ENCODE peak calls at places on chromosomes 5 and 9, in nine cellular contexts. One of them, this sample, is unnamed.

GRCh38 chr9:12884736-12885395 is 110.0 kb downstream of the LURAP1L start:
- DNase-seq in testis: no peak
- DNase-seq in body of pancreas: no peak
- DNase-seq in uterus: no peak
- DNase-seq in K562: no peak
- DNase-seq in right lobe of liver: no peak
- DNase-seq in stomach: no peak
- DNase-seq in thyroid gland: no peak
- DNase-seq in ovary: no peak
- DNase-seq in this sample: no peak

GRCh38 chr5:119218830-119219782 is 136.7 kb upstream of the TNFAIP8 start:
- DNase-seq in testis: no peak
- DNase-seq in body of pancreas: no peak
- DNase-seq in uterus: no peak
- DNase-seq in K562: no peak
- DNase-seq in right lobe of liver: no peak
- DNase-seq in stomach: no peak
- DNase-seq in thyroid gland: no peak
- DNase-seq in ovary: no peak
- DNase-seq in this sample: no peak

GRCh38 chr5:149820536-149821503 is 90.7 kb downstream of the PPARGC1B start:
- DNase-seq in testis: no peak
- DNase-seq in body of pancreas: no peak
- DNase-seq in uterus: no peak
- DNase-seq in K562: no peak
- DNase-seq in right lobe of liver: no peak
- DNase-seq in stomach: no peak
- DNase-seq in thyroid gland: no peak
- DNase-seq in ovary: no peak
- DNase-seq in this sample: no peak

GRCh38 chr5:124111886-124112285 is 599.9 kb downstream of the CSNK1G3 start:
- DNase-seq in testis: no peak
- DNase-seq in body of pancreas: no peak
- DNase-seq in uterus: no peak
- DNase-seq in K562: no peak
- DNase-seq in right lobe of liver: no peak
- DNase-seq in stomach: no peak
- DNase-seq in thyroid gland: no peak
- DNase-seq in ovary: no peak
- DNase-seq in this sample: no peak

GRCh38 chr5:113345261-113345940 is 89.4 kb downstream of the TSSK1B start:
- DNase-seq in testis: no peak
- DNase-seq in body of pancreas: no peak
- DNase-seq in uterus: no peak
- DNase-seq in K562: no peak
- DNase-seq in right lobe of liver: no peak
- DNase-seq in stomach: no peak
- DNase-seq in thyroid gland: no peak
- DNase-seq in ovary: no peak
- DNase-seq in this sample: no peak

GRCh38 chr5:108788142-108788541 is 40.4 kb downstream of the FER start:
- DNase-seq in testis: no peak
- DNase-seq in body of pancreas: peak; percentile 82
- DNase-seq in uterus: peak; percentile 33
- DNase-seq in K562: no peak
- DNase-seq in right lobe of liver: peak; percentile 78
- DNase-seq in stomach: peak; percentile 83
- DNase-seq in thyroid gland: peak; percentile 81
- DNase-seq in ovary: no peak
- DNase-seq in this sample: peak; percentile 37

GRCh38 chr5:22896155-22896554 is 43.0 kb upstream of the CDH12 start:
- DNase-seq in testis: no peak
- DNase-seq in body of pancreas: no peak
- DNase-seq in uterus: no peak
- DNase-seq in K562: no peak
- DNase-seq in right lobe of liver: no peak
- DNase-seq in stomach: no peak
- DNase-seq in thyroid gland: no peak
- DNase-seq in ovary: no peak
- DNase-seq in this sample: no peak

GRCh38 chr9:68920921-68921320 is 93.0 kb downstream of the PRKACG start:
- DNase-seq in testis: no peak
- DNase-seq in body of pancreas: no peak
- DNase-seq in uterus: no peak
- DNase-seq in K562: no peak
- DNase-seq in right lobe of liver: no peak
- DNase-seq in stomach: no peak
- DNase-seq in thyroid gland: no peak
- DNase-seq in ovary: no peak
- DNase-seq in this sample: no peak

GRCh38 chr9:115164511-115164974 is 46.6 kb upstream of the TNC start:
- DNase-seq in testis: peak; percentile 42
- DNase-seq in body of pancreas: peak; percentile 14
- DNase-seq in uterus: no peak
- DNase-seq in K562: no peak
- DNase-seq in right lobe of liver: no peak
- DNase-seq in stomach: no peak
- DNase-seq in thyroid gland: peak; percentile 5
- DNase-seq in ovary: no peak
- DNase-seq in this sample: no peak

GRCh38 chr9:88781500-88782391 is 209.5 kb upstream of the S1PR3 start:
- DNase-seq in testis: peak; percentile 79
- DNase-seq in body of pancreas: no peak
- DNase-seq in uterus: peak; percentile 70
- DNase-seq in K562: peak; percentile 84
- DNase-seq in right lobe of liver: no peak
- DNase-seq in stomach: no peak
- DNase-seq in thyroid gland: no peak
- DNase-seq in ovary: no peak
- DNase-seq in this sample: no peak

GRCh38 chr5:39501403-39501802 is 76.6 kb upstream of the DAB2 start:
- DNase-seq in testis: peak; percentile 61
- DNase-seq in body of pancreas: no peak
- DNase-seq in uterus: peak; percentile 52
- DNase-seq in K562: no peak
- DNase-seq in right lobe of liver: no peak
- DNase-seq in stomach: no peak
- DNase-seq in thyroid gland: peak; percentile 6
- DNase-seq in ovary: peak; percentile 50
- DNase-seq in this sample: no peak

GRCh38 chr5:158951951-158952545 is 147.7 kb downstream of the EBF1 start:
- DNase-seq in testis: no peak
- DNase-seq in body of pancreas: no peak
- DNase-seq in uterus: no peak
- DNase-seq in K562: no peak
- DNase-seq in right lobe of liver: no peak
- DNase-seq in stomach: no peak
- DNase-seq in thyroid gland: no peak
- DNase-seq in ovary: no peak
- DNase-seq in this sample: no peak

GRCh38 chr5:114249838-114250237 is 112.0 kb upstream of the KCNN2 start:
- DNase-seq in testis: no peak
- DNase-seq in body of pancreas: no peak
- DNase-seq in uterus: no peak
- DNase-seq in K562: no peak
- DNase-seq in right lobe of liver: no peak
- DNase-seq in stomach: no peak
- DNase-seq in thyroid gland: no peak
- DNase-seq in ovary: no peak
- DNase-seq in this sample: no peak

GRCh38 chr5:72552041-72552557 is 44.9 kb upstream of the ZNF366 start:
- DNase-seq in testis: no peak
- DNase-seq in body of pancreas: no peak
- DNase-seq in uterus: no peak
- DNase-seq in K562: no peak
- DNase-seq in right lobe of liver: no peak
- DNase-seq in stomach: no peak
- DNase-seq in thyroid gland: no peak
- DNase-seq in ovary: no peak
- DNase-seq in this sample: no peak

GRCh38 chr5:131745594-131746175 is 51.1 kb downstream of the FNIP1 start:
- DNase-seq in testis: no peak
- DNase-seq in body of pancreas: no peak
- DNase-seq in uterus: no peak
- DNase-seq in K562: no peak
- DNase-seq in right lobe of liver: no peak
- DNase-seq in stomach: no peak
- DNase-seq in thyroid gland: no peak
- DNase-seq in ovary: no peak
- DNase-seq in this sample: no peak

GRCh38 chr9:107484117-107484723 is 5.3 kb downstream of the KLF4 start:
- DNase-seq in testis: peak; percentile 65
- DNase-seq in body of pancreas: peak; percentile 34
- DNase-seq in uterus: no peak
- DNase-seq in K562: peak; percentile 50
- DNase-seq in right lobe of liver: no peak
- DNase-seq in stomach: no peak
- DNase-seq in thyroid gland: peak; percentile 9
- DNase-seq in ovary: no peak
- DNase-seq in this sample: peak; percentile 33

GRCh38 chr5:31823477-31823876 is 184.5 kb downstream of the PDZD2 start:
- DNase-seq in testis: no peak
- DNase-seq in body of pancreas: no peak
- DNase-seq in uterus: no peak
- DNase-seq in K562: no peak
- DNase-seq in right lobe of liver: no peak
- DNase-seq in stomach: no peak
- DNase-seq in thyroid gland: no peak
- DNase-seq in ovary: no peak
- DNase-seq in this sample: no peak

GRCh38 chr5:156444737-156445136 is 117.8 kb downstream of the SGCD start:
- DNase-seq in testis: no peak
- DNase-seq in body of pancreas: no peak
- DNase-seq in uterus: no peak
- DNase-seq in K562: no peak
- DNase-seq in right lobe of liver: no peak
- DNase-seq in stomach: no peak
- DNase-seq in thyroid gland: no peak
- DNase-seq in ovary: no peak
- DNase-seq in this sample: no peak
- TF ChIP-seq POLR2A in testis: no peak
- TF ChIP-seq POLR2A in body of pancreas: no peak
- TF ChIP-seq POLR2A in uterus: no peak
- TF ChIP-seq POLR2A in K562: no peak
- TF ChIP-seq POLR2A in right lobe of liver: no peak
- TF ChIP-seq POLR2A in stomach: no peak
- TF ChIP-seq POLR2A in thyroid gland: no peak
- TF ChIP-seq POLR2A in ovary: no peak
- TF ChIP-seq POLR2A in this sample: no peak

DNA sequence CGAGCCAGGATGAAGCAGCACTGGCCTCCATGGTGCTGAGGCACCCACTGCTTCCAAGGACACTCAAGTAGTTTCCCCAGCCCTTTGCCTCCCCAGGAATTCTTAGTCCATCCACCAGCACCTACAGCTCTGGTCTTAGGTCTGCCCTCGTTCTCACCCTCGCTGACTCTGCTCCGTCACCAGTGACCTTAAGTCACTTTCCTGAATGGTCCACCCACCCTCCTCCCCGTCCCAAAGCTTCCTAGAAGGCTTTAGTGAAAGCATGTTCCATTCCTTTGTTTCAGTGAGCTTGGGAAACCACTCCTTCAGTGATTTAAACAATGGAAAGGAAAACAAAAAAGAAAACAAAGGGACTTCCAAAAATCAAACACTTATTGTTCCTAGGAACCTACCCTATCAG is 54.6 kb upstream of the MAP3K1 start:
- DNase-seq in testis: no peak
- DNase-seq in body of pancreas: no peak
- DNase-seq in uterus: no peak
- DNase-seq in K562: no peak
- DNase-seq in right lobe of liver: no peak
- DNase-seq in stomach: no peak
- DNase-seq in thyroid gland: no peak
- DNase-seq in ovary: no peak
- DNase-seq in this sample: no peak
- H3K4me1 ChIP-seq in testis: peaks cover 9% of the 10 kb centered on the region
- H3K4me1 ChIP-seq in body of pancreas: peaks cover 15% of the 10 kb centered on the region
- H3K4me1 ChIP-seq in uterus: no peaks in the 10 kb centered on the region
- H3K4me1 ChIP-seq in K562: peaks cover 22% of the 10 kb centered on the region
- H3K4me1 ChIP-seq in right lobe of liver: no peaks in the 10 kb centered on the region
- H3K4me1 ChIP-seq in stomach: peaks cover 3% of the 10 kb centered on the region
- H3K4me1 ChIP-seq in thyroid gland: peaks cover 11% of the 10 kb centered on the region
- H3K4me1 ChIP-seq in ovary: peaks cover 2% of the 10 kb centered on the region
- H3K4me1 ChIP-seq in this sample: no peaks in the 10 kb centered on the region

DNA sequence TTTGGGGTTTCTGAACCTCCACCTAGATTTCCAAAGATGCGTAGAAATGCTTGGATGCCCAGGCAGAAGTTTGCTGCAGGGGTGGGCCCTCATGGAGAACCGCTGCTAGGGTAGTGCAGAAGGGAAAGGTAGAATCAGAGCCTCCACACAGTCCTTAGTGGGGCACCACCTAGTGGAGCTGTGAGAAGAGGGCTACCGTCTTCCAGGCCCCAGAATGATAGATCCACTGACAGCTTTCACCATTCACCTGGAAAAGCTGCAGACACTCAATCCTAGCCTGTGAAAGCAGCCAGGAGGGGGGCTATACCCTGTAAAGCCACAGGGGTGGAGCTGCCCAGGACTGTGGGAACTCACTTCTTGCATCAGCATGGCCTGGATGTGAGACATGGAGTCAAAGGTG is 13.3 kb upstream of the HSDL2 start:
- DNase-seq in testis: no peak
- DNase-seq in body of pancreas: no peak
- DNase-seq in uterus: no peak
- DNase-seq in K562: no peak
- DNase-seq in right lobe of liver: no peak
- DNase-seq in stomach: no peak
- DNase-seq in thyroid gland: no peak
- DNase-seq in ovary: no peak
- DNase-seq in this sample: no peak
- TF ChIP-seq CTCF in testis: no peak
- TF ChIP-seq CTCF in body of pancreas: no peak
- TF ChIP-seq CTCF in uterus: no peak
- TF ChIP-seq CTCF in K562: peak; percentile 29
- TF ChIP-seq CTCF in right lobe of liver: peak; percentile 35
- TF ChIP-seq CTCF in stomach: no peak
- TF ChIP-seq CTCF in thyroid gland: no peak
- TF ChIP-seq CTCF in ovary: no peak
- TF ChIP-seq CTCF in this sample: no peak

DNA sequence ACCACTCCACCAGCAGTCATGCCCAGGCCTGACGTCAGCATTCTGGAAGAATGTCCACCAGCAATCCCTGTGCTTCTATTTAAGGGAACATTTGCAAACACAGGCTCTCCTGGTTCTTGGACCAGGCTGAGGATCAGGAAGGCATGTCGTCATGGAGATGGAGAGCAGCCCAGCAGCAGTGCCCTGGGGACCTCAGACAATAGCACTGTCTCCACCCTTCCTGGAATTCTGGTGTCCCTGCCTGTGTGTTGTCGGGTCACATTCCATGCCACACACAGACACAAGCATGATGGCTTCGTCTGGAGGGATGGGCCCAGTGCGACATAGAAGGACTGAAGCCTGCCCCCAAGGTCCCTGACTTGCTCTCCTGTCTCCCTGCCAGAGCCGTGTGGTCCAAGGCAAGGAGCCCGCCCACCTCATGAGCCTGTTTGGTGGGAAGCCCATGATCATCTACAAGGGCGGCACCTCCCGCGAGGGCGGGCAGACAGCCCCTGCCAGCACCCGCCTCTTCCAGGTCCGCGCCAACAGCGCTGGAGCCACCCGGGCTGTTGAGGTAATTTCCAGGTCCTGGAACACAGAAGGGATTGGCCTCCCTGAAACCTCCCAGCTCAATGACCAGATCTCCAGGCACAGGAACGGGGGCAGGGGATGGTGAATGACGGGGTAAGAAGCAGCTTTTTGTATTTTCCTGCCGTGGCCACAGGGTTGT is 43.8 kb downstream of the STOM start:
- DNase-seq in testis: peak; percentile 80
- DNase-seq in body of pancreas: peak; percentile 56
- DNase-seq in uterus: peak; percentile 92
- DNase-seq in K562: no peak
- DNase-seq in right lobe of liver: peak; percentile 87
- DNase-seq in stomach: peak; percentile 43
- DNase-seq in thyroid gland: peak; percentile 55
- DNase-seq in ovary: peak; percentile 50
- DNase-seq in this sample: peak; percentile 75
- TF ChIP-seq POLR2A in testis: no peak
- TF ChIP-seq POLR2A in body of pancreas: no peak
- TF ChIP-seq POLR2A in uterus: no peak
- TF ChIP-seq POLR2A in K562: no peak
- TF ChIP-seq POLR2A in right lobe of liver: peak; percentile 5
- TF ChIP-seq POLR2A in stomach: no peak
- TF ChIP-seq POLR2A in thyroid gland: no peak
- TF ChIP-seq POLR2A in ovary: no peak
- TF ChIP-seq POLR2A in this sample: no peak

This sample was measured in transverse colon.